ENCODE peak calls at places on chromosomes 4 and X, in four cellular contexts. U is stimulated activated CD8-positive, alpha-beta memory T cell treated with anti-CD3 and anti-CD28 coated beads, Interleukin-15, amount 100 ng/mL, for 4 hours; R is H9; V is epithelial cell of prostate. B is an unnamed sample.

GRCh38 chr4:103996059-103996458 is 276.3 kb upstream of the TACR3 start:
- DNase-seq in U (no peak), R (no peak), V (peak; percentile 8), B (no peak)

GRCh38 chr4:100450449-100450848 is 67.4 kb downstream of the EMCN start:
- DNase-seq in U (no peak), R (no peak), V (peak; percentile 24), B (no peak)

GRCh38 chr4:164058775-164059174 is 564.3 kb downstream of the TMA16 start:
- DNase-seq in U (no peak), R (no peak), V (no peak), B (no peak)

GRCh38 chrX:24266996-24267395 is 46.9 kb downstream of the SUPT20HL2 start:
- DNase-seq in U (no peak), R (no peak), V (peak; percentile 8), B (no peak)

GRCh38 chr4:61202100-61202637 is 2.0 kb downstream of the ADGRL3 start:
- DNase-seq in U (no peak), R (no peak), V (no peak), B (peak; percentile 69)

GRCh38 chrX:54950730-54951375 is 30.2 kb downstream of the TRO start:
- DNase-seq in U (no peak), R (no peak), V (no peak), B (no peak)

GRCh38 chr4:89482248-89482647 is 174.6 kb upstream of the GPRIN3 start:
- DNase-seq in U (no peak), R (peak; percentile 39), V (no peak), B (no peak)

GRCh38 chr4:144356941-144357381 is 216.4 kb upstream of the GYPA start:
- DNase-seq in U (no peak), R (no peak), V (no peak), B (peak; percentile 47)

GRCh38 chr4:181138116-181138515 is 1105.1 kb upstream of the TENM3 start:
- DNase-seq in U (no peak), R (no peak), V (no peak), B (no peak)

GRCh38 chr4:177380730-177381287 is 61.4 kb downstream of the AGA start:
- DNase-seq in U (no peak), R (peak; percentile 93), V (no peak), B (peak; percentile 72)

GRCh38 chr4:108814327-108814726 is 51.5 kb upstream of the ETNPPL start:
- DNase-seq in U (no peak), R (no peak), V (no peak), B (no peak)

GRCh38 chr4:93394488-93395185 is 433.9 kb upstream of the ATOH1 start:
- DNase-seq in U (no peak), R (no peak), V (no peak), B (no peak)

GRCh38 chrX:19772759-19773623 is 114.4 kb downstream of the SH3KBP1 start:
- DNase-seq in U (no peak), R (no peak), V (no peak), B (no peak)

GRCh38 chr4:146521543-146522097 is at the start of gene SLC10A7:
- DNase-seq in U (peak; percentile 34), R (peak; percentile 82), V (peak; percentile 14), B (peak; percentile 85)

GRCh38 chr4:94833394-94833793 is 75.6 kb downstream of the BMPR1B start:
- DNase-seq in U (no peak), R (no peak), V (no peak), B (no peak)

GRCh38 chr4:32824321-32824720 is 2104.2 kb downstream of the PCDH7 start:
- DNase-seq in U (no peak), R (no peak), V (no peak), B (no peak)

GRCh38 chr4:74230902-74231499 is 73.1 kb downstream of the MTHFD2L start:
- DNase-seq in U (no peak), R (no peak), V (peak; percentile 68), B (no peak)

GRCh38 chrX:7941390-7942042 is 14.3 kb upstream of the PNPLA4 start:
- DNase-seq in U (no peak), R (peak; percentile 27), V (no peak), B (no peak)

B was measured in ecto neural progenitor cell.